ENCODE peak calls at places on chromosomes 2 and 18, in six cellular contexts. One of them, this sample, is unnamed.

GRCh38 chr18:76412818-76413565 is 82.0 kb downstream of the ZNF516 start:
- DNase-seq in BJ: no peak
- DNase-seq in AML-193: no peak
- DNase-seq in activated effector memory CD4-positive, alpha-beta T cell treated with Interleukin-2 at 50 U/mL for 16 hours: no peak
- DNase-seq in AG08395: peak
- DNase-seq in thoracic aorta: no peak
- DNase-seq in this sample: no peak

GRCh38 chr2:60339286-60339685 is 214.2 kb downstream of the BCL11A start:
- DNase-seq in BJ: no peak
- DNase-seq in AML-193: no peak
- DNase-seq in activated effector memory CD4-positive, alpha-beta T cell treated with Interleukin-2 at 50 U/mL for 16 hours: no peak
- DNase-seq in AG08395: no peak
- DNase-seq in thoracic aorta: no peak
- DNase-seq in this sample: no peak

GRCh38 chr2:232576995-232577394 is 26.5 kb downstream of the EIF4E2 start:
- DNase-seq in BJ: peak
- DNase-seq in AML-193: no peak
- DNase-seq in activated effector memory CD4-positive, alpha-beta T cell treated with Interleukin-2 at 50 U/mL for 16 hours: no peak
- DNase-seq in AG08395: no peak
- DNase-seq in thoracic aorta: no peak
- DNase-seq in this sample: no peak

GRCh38 chr2:185372188-185372587 is 366.4 kb upstream of the FSIP2 start:
- DNase-seq in BJ: no peak
- DNase-seq in AML-193: no peak
- DNase-seq in activated effector memory CD4-positive, alpha-beta T cell treated with Interleukin-2 at 50 U/mL for 16 hours: no peak
- DNase-seq in AG08395: no peak
- DNase-seq in thoracic aorta: no peak
- DNase-seq in this sample: no peak

GRCh38 chr2:207133493-207133861 is 32.3 kb downstream of the KLF7 start:
- DNase-seq in BJ: no peak
- DNase-seq in AML-193: no peak
- DNase-seq in activated effector memory CD4-positive, alpha-beta T cell treated with Interleukin-2 at 50 U/mL for 16 hours: no peak
- DNase-seq in AG08395: no peak
- DNase-seq in thoracic aorta: no peak
- DNase-seq in this sample: no peak

GRCh38 chr18:49842656-49843055 is 29.3 kb upstream of the ACAA2 start:
- DNase-seq in BJ: no peak
- DNase-seq in AML-193: no peak
- DNase-seq in activated effector memory CD4-positive, alpha-beta T cell treated with Interleukin-2 at 50 U/mL for 16 hours: no peak
- DNase-seq in AG08395: no peak
- DNase-seq in thoracic aorta: no peak
- DNase-seq in this sample: no peak

GRCh38 chr2:47520302-47520630 is 117.3 kb downstream of the MSH2 start:
- DNase-seq in BJ: no peak
- DNase-seq in AML-193: peak
- DNase-seq in activated effector memory CD4-positive, alpha-beta T cell treated with Interleukin-2 at 50 U/mL for 16 hours: no peak
- DNase-seq in AG08395: no peak
- DNase-seq in thoracic aorta: no peak
- DNase-seq in this sample: no peak

GRCh38 chr2:199160677-199161465 is 296.9 kb downstream of the SATB2 start:
- DNase-seq in BJ: peak
- DNase-seq in AML-193: no peak
- DNase-seq in activated effector memory CD4-positive, alpha-beta T cell treated with Interleukin-2 at 50 U/mL for 16 hours: no peak
- DNase-seq in AG08395: peak
- DNase-seq in thoracic aorta: no peak
- DNase-seq in this sample: peak

GRCh38 chr2:9373047-9373446 is 50.3 kb downstream of the ITGB1BP1 start:
- DNase-seq in BJ: no peak
- DNase-seq in AML-193: no peak
- DNase-seq in activated effector memory CD4-positive, alpha-beta T cell treated with Interleukin-2 at 50 U/mL for 16 hours: no peak
- DNase-seq in AG08395: no peak
- DNase-seq in thoracic aorta: no peak
- DNase-seq in this sample: no peak

GRCh38 chr2:46554381-46554780 is 75.0 kb downstream of the TMEM247 start:
- DNase-seq in BJ: no peak
- DNase-seq in AML-193: no peak
- DNase-seq in activated effector memory CD4-positive, alpha-beta T cell treated with Interleukin-2 at 50 U/mL for 16 hours: no peak
- DNase-seq in AG08395: no peak
- DNase-seq in thoracic aorta: no peak
- DNase-seq in this sample: no peak

GRCh38 chr2:191917967-191918651 is 71.2 kb upstream of the CAVIN2 start:
- DNase-seq in BJ: no peak
- DNase-seq in AML-193: no peak
- DNase-seq in activated effector memory CD4-positive, alpha-beta T cell treated with Interleukin-2 at 50 U/mL for 16 hours: no peak
- DNase-seq in AG08395: no peak
- DNase-seq in thoracic aorta: no peak
- DNase-seq in this sample: peak

GRCh38 chr2:233424028-233424951 is 70.0 kb downstream of the DGKD start:
- DNase-seq in BJ: no peak
- DNase-seq in AML-193: no peak
- DNase-seq in activated effector memory CD4-positive, alpha-beta T cell treated with Interleukin-2 at 50 U/mL for 16 hours: no peak
- DNase-seq in AG08395: no peak
- DNase-seq in thoracic aorta: peak
- DNase-seq in this sample: peak

GRCh38 chr2:75429036-75429435 is 131.7 kb downstream of the EVA1A start:
- DNase-seq in BJ: no peak
- DNase-seq in AML-193: no peak
- DNase-seq in activated effector memory CD4-positive, alpha-beta T cell treated with Interleukin-2 at 50 U/mL for 16 hours: no peak
- DNase-seq in AG08395: no peak
- DNase-seq in thoracic aorta: no peak
- DNase-seq in this sample: peak

GRCh38 chr2:119106301-119106897 is 52.2 kb downstream of the C1QL2 start:
- DNase-seq in BJ: no peak
- DNase-seq in AML-193: peak
- DNase-seq in activated effector memory CD4-positive, alpha-beta T cell treated with Interleukin-2 at 50 U/mL for 16 hours: no peak
- DNase-seq in AG08395: no peak
- DNase-seq in thoracic aorta: no peak
- DNase-seq in this sample: peak

GRCh38 chr2:166223298-166223697 is 95.5 kb upstream of the SCN1A start:
- DNase-seq in BJ: no peak
- DNase-seq in AML-193: no peak
- DNase-seq in activated effector memory CD4-positive, alpha-beta T cell treated with Interleukin-2 at 50 U/mL for 16 hours: no peak
- DNase-seq in AG08395: no peak
- DNase-seq in thoracic aorta: no peak
- DNase-seq in this sample: no peak

GRCh38 chr2:180983468-180984388 is 3.3 kb downstream of the UBE2E3 start:
- DNase-seq in BJ: no peak
- DNase-seq in AML-193: peak
- DNase-seq in activated effector memory CD4-positive, alpha-beta T cell treated with Interleukin-2 at 50 U/mL for 16 hours: no peak
- DNase-seq in AG08395: peak
- DNase-seq in thoracic aorta: no peak
- DNase-seq in this sample: peak

This sample was measured in MG63.